ENCODE peak calls at places on chromosome 11, in seven cellular contexts. One of them, this sample, is unnamed.

GRCh38 chr11:118705111-118705741 is 25.8 kb upstream of the TREH start:
- DNase-seq in activated CD8-positive, alpha-beta memory T cell treated with anti-CD3 and anti-CD28 coated beads for 1 hour: no peak
- DNase-seq in activated CD8-positive, alpha-beta T cell treated with anti-CD3 and anti-CD28 coated beads, Interleukin-2, amount 10 ng/mL, durations not matched to agents 7 days and 5 days: peak
- DNase-seq in NCI-H1417: no peak
- DNase-seq in HFFc6: no peak
- DNase-seq in kidney glomerular epithelial cell: no peak
- DNase-seq in stimulated activated CD4-positive, alpha-beta T cell treated with anti-CD3 and anti-CD28 coated beads, Interleukin-1b, Interleukin-23, amount 100 ng/mL, for 24 hours: no peak
- DNase-seq in this sample: no peak

GRCh38 chr11:115541518-115541917 is 37.3 kb upstream of the CADM1 start:
- DNase-seq in activated CD8-positive, alpha-beta memory T cell treated with anti-CD3 and anti-CD28 coated beads for 1 hour: no peak
- DNase-seq in activated CD8-positive, alpha-beta T cell treated with anti-CD3 and anti-CD28 coated beads, Interleukin-2, amount 10 ng/mL, durations not matched to agents 7 days and 5 days: no peak
- DNase-seq in NCI-H1417: no peak
- DNase-seq in HFFc6: no peak
- DNase-seq in kidney glomerular epithelial cell: no peak
- DNase-seq in stimulated activated CD4-positive, alpha-beta T cell treated with anti-CD3 and anti-CD28 coated beads, Interleukin-1b, Interleukin-23, amount 100 ng/mL, for 24 hours: no peak
- DNase-seq in this sample: no peak

GRCh38 chr11:92457250-92457649 is 232.6 kb downstream of the FAT3 start:
- DNase-seq in activated CD8-positive, alpha-beta memory T cell treated with anti-CD3 and anti-CD28 coated beads for 1 hour: no peak
- DNase-seq in activated CD8-positive, alpha-beta T cell treated with anti-CD3 and anti-CD28 coated beads, Interleukin-2, amount 10 ng/mL, durations not matched to agents 7 days and 5 days: no peak
- DNase-seq in NCI-H1417: no peak
- DNase-seq in HFFc6: no peak
- DNase-seq in kidney glomerular epithelial cell: no peak
- DNase-seq in stimulated activated CD4-positive, alpha-beta T cell treated with anti-CD3 and anti-CD28 coated beads, Interleukin-1b, Interleukin-23, amount 100 ng/mL, for 24 hours: no peak
- DNase-seq in this sample: no peak

GRCh38 chr11:17513853-17514252 is 30.4 kb downstream of the USH1C start:
- DNase-seq in activated CD8-positive, alpha-beta memory T cell treated with anti-CD3 and anti-CD28 coated beads for 1 hour: no peak
- DNase-seq in activated CD8-positive, alpha-beta T cell treated with anti-CD3 and anti-CD28 coated beads, Interleukin-2, amount 10 ng/mL, durations not matched to agents 7 days and 5 days: no peak
- DNase-seq in NCI-H1417: no peak
- DNase-seq in HFFc6: no peak
- DNase-seq in kidney glomerular epithelial cell: no peak
- DNase-seq in stimulated activated CD4-positive, alpha-beta T cell treated with anti-CD3 and anti-CD28 coated beads, Interleukin-1b, Interleukin-23, amount 100 ng/mL, for 24 hours: no peak
- DNase-seq in this sample: no peak

GRCh38 chr11:102256251-102256650 is 61.0 kb upstream of the BIRC3 start:
- DNase-seq in activated CD8-positive, alpha-beta memory T cell treated with anti-CD3 and anti-CD28 coated beads for 1 hour: no peak
- DNase-seq in activated CD8-positive, alpha-beta T cell treated with anti-CD3 and anti-CD28 coated beads, Interleukin-2, amount 10 ng/mL, durations not matched to agents 7 days and 5 days: no peak
- DNase-seq in NCI-H1417: no peak
- DNase-seq in HFFc6: peak
- DNase-seq in kidney glomerular epithelial cell: peak
- DNase-seq in stimulated activated CD4-positive, alpha-beta T cell treated with anti-CD3 and anti-CD28 coated beads, Interleukin-1b, Interleukin-23, amount 100 ng/mL, for 24 hours: no peak
- DNase-seq in this sample: no peak

GRCh38 chr11:9606799-9607510 is 33.5 kb downstream of the WEE1 start:
- DNase-seq in activated CD8-positive, alpha-beta memory T cell treated with anti-CD3 and anti-CD28 coated beads for 1 hour: no peak
- DNase-seq in activated CD8-positive, alpha-beta T cell treated with anti-CD3 and anti-CD28 coated beads, Interleukin-2, amount 10 ng/mL, durations not matched to agents 7 days and 5 days: no peak
- DNase-seq in NCI-H1417: no peak
- DNase-seq in HFFc6: no peak
- DNase-seq in kidney glomerular epithelial cell: no peak
- DNase-seq in stimulated activated CD4-positive, alpha-beta T cell treated with anti-CD3 and anti-CD28 coated beads, Interleukin-1b, Interleukin-23, amount 100 ng/mL, for 24 hours: no peak
- DNase-seq in this sample: no peak

GRCh38 chr11:5423131-5423530 is 1.2 kb downstream of the OR51Q1 start:
- DNase-seq in activated CD8-positive, alpha-beta memory T cell treated with anti-CD3 and anti-CD28 coated beads for 1 hour: no peak
- DNase-seq in activated CD8-positive, alpha-beta T cell treated with anti-CD3 and anti-CD28 coated beads, Interleukin-2, amount 10 ng/mL, durations not matched to agents 7 days and 5 days: no peak
- DNase-seq in NCI-H1417: no peak
- DNase-seq in HFFc6: no peak
- DNase-seq in kidney glomerular epithelial cell: no peak
- DNase-seq in stimulated activated CD4-positive, alpha-beta T cell treated with anti-CD3 and anti-CD28 coated beads, Interleukin-1b, Interleukin-23, amount 100 ng/mL, for 24 hours: no peak
- DNase-seq in this sample: no peak

GRCh38 chr11:66686801-66687750 is 9.4 kb upstream of the RBM4B start:
- DNase-seq in activated CD8-positive, alpha-beta memory T cell treated with anti-CD3 and anti-CD28 coated beads for 1 hour: no peak
- DNase-seq in activated CD8-positive, alpha-beta T cell treated with anti-CD3 and anti-CD28 coated beads, Interleukin-2, amount 10 ng/mL, durations not matched to agents 7 days and 5 days: no peak
- DNase-seq in NCI-H1417: no peak
- DNase-seq in HFFc6: no peak
- DNase-seq in kidney glomerular epithelial cell: no peak
- DNase-seq in stimulated activated CD4-positive, alpha-beta T cell treated with anti-CD3 and anti-CD28 coated beads, Interleukin-1b, Interleukin-23, amount 100 ng/mL, for 24 hours: no peak
- DNase-seq in this sample: no peak

GRCh38 chr11:121451982-121452608 is at the start of gene SORL1:
- DNase-seq in activated CD8-positive, alpha-beta memory T cell treated with anti-CD3 and anti-CD28 coated beads for 1 hour: no peak
- DNase-seq in activated CD8-positive, alpha-beta T cell treated with anti-CD3 and anti-CD28 coated beads, Interleukin-2, amount 10 ng/mL, durations not matched to agents 7 days and 5 days: peak
- DNase-seq in NCI-H1417: peak
- DNase-seq in HFFc6: no peak
- DNase-seq in kidney glomerular epithelial cell: peak
- DNase-seq in stimulated activated CD4-positive, alpha-beta T cell treated with anti-CD3 and anti-CD28 coated beads, Interleukin-1b, Interleukin-23, amount 100 ng/mL, for 24 hours: no peak
- DNase-seq in this sample: peak